ENCODE peak calls at places on chromosomes 11 and 22, in eight cellular contexts. One of them, this sample, is unnamed.

GRCh38 chr11:23772081-23772480 is 724.8 kb upstream of the LUZP2 start:
- DNase-seq in stomach: no peak
- DNase-seq in GM23338: no peak
- DNase-seq in endothelial cell of umbilical vein: no peak
- DNase-seq in tibial nerve: no peak
- DNase-seq in body of pancreas: no peak
- DNase-seq in right lobe of liver: no peak
- DNase-seq in psoas muscle: no peak
- DNase-seq in this sample: no peak

GRCh38 chr11:133904818-133905515 is 51.8 kb downstream of the IGSF9B start:
- DNase-seq in tibial nerve: no peak
- DNase-seq in body of pancreas: no peak
- DNase-seq in endothelial cell of umbilical vein: no peak
- DNase-seq in psoas muscle: no peak
- DNase-seq in right lobe of liver: no peak
- DNase-seq in GM23338: no peak
- DNase-seq in stomach: no peak
- DNase-seq in this sample: peak; percentile 52

GRCh38 chr22:42791721-42792452 is 65.2 kb downstream of the ARFGAP3 start:
- DNase-seq in tibial nerve: no peak
- DNase-seq in GM23338: no peak
- DNase-seq in right lobe of liver: no peak
- DNase-seq in stomach: no peak
- DNase-seq in body of pancreas: no peak
- DNase-seq in endothelial cell of umbilical vein: no peak
- DNase-seq in psoas muscle: peak; percentile 79
- DNase-seq in this sample: no peak

GRCh38 chr11:120123946-120124345 is 14.0 kb downstream of the TRIM29 start:
- DNase-seq in GM23338: no peak
- DNase-seq in psoas muscle: no peak
- DNase-seq in right lobe of liver: no peak
- DNase-seq in tibial nerve: no peak
- DNase-seq in stomach: peak; percentile 43
- DNase-seq in body of pancreas: no peak
- DNase-seq in endothelial cell of umbilical vein: no peak
- DNase-seq in this sample: no peak

GRCh38 chr11:77109236-77110019 is 6.8 kb downstream of the OMP start:
- DNase-seq in right lobe of liver: no peak
- DNase-seq in psoas muscle: no peak
- DNase-seq in stomach: no peak
- DNase-seq in GM23338: no peak
- DNase-seq in endothelial cell of umbilical vein: peak; percentile 12
- DNase-seq in body of pancreas: no peak
- DNase-seq in tibial nerve: peak; percentile 50
- DNase-seq in this sample: no peak

GRCh38 chr11:16402654-16403447 is 46.5 kb upstream of the SOX6 start:
- DNase-seq in GM23338: peak; percentile 82
- DNase-seq in tibial nerve: no peak
- DNase-seq in body of pancreas: no peak
- DNase-seq in endothelial cell of umbilical vein: no peak
- DNase-seq in stomach: no peak
- DNase-seq in right lobe of liver: no peak
- DNase-seq in psoas muscle: no peak
- DNase-seq in this sample: no peak

GRCh38 chr11:57217053-57217452 is 20.0 kb downstream of the APLNR start:
- DNase-seq in right lobe of liver: peak; percentile 40
- DNase-seq in tibial nerve: no peak
- DNase-seq in stomach: no peak
- DNase-seq in endothelial cell of umbilical vein: peak; percentile 44
- DNase-seq in psoas muscle: no peak
- DNase-seq in body of pancreas: no peak
- DNase-seq in GM23338: no peak
- DNase-seq in this sample: no peak

GRCh38 chr11:91396243-91397133 is 828.1 kb upstream of the FAT3 start:
- DNase-seq in right lobe of liver: no peak
- DNase-seq in tibial nerve: no peak
- DNase-seq in psoas muscle: no peak
- DNase-seq in GM23338: no peak
- DNase-seq in endothelial cell of umbilical vein: no peak
- DNase-seq in stomach: no peak
- DNase-seq in body of pancreas: no peak
- DNase-seq in this sample: no peak

GRCh38 chr11:39120890-39121289 is 2338.6 kb downstream of the LRRC4C start:
- DNase-seq in GM23338: no peak
- DNase-seq in stomach: no peak
- DNase-seq in tibial nerve: no peak
- DNase-seq in right lobe of liver: no peak
- DNase-seq in body of pancreas: no peak
- DNase-seq in psoas muscle: no peak
- DNase-seq in endothelial cell of umbilical vein: no peak
- DNase-seq in this sample: no peak

GRCh38 chr11:19844806-19845205 is 132.2 kb downstream of the NAV2 start:
- DNase-seq in body of pancreas: no peak
- DNase-seq in right lobe of liver: no peak
- DNase-seq in stomach: no peak
- DNase-seq in psoas muscle: no peak
- DNase-seq in tibial nerve: no peak
- DNase-seq in endothelial cell of umbilical vein: peak; percentile 14
- DNase-seq in GM23338: no peak
- DNase-seq in this sample: no peak

GRCh38 chr11:1070594-1071462 is 3.8 kb upstream of the MUC2 start:
- DNase-seq in GM23338: no peak
- DNase-seq in right lobe of liver: no peak
- DNase-seq in psoas muscle: peak; percentile 34
- DNase-seq in endothelial cell of umbilical vein: no peak
- DNase-seq in tibial nerve: no peak
- DNase-seq in body of pancreas: no peak
- DNase-seq in stomach: no peak
- DNase-seq in this sample: peak; percentile 69

GRCh38 chr11:67615455-67616430 is 9.0 kb downstream of the NDUFV1 start:
- DNase-seq in psoas muscle: peak; percentile 74
- DNase-seq in tibial nerve: no peak
- DNase-seq in endothelial cell of umbilical vein: no peak
- DNase-seq in right lobe of liver: peak; percentile 77
- DNase-seq in body of pancreas: peak; percentile 74
- DNase-seq in GM23338: peak; percentile 85
- DNase-seq in stomach: peak; percentile 62
- DNase-seq in this sample: peak; percentile 85

GRCh38 chr11:8033791-8034585 is 46.9 kb downstream of the EIF3F start:
- DNase-seq in psoas muscle: no peak
- DNase-seq in stomach: no peak
- DNase-seq in right lobe of liver: no peak
- DNase-seq in body of pancreas: no peak
- DNase-seq in tibial nerve: no peak
- DNase-seq in GM23338: no peak
- DNase-seq in endothelial cell of umbilical vein: no peak
- DNase-seq in this sample: peak; percentile 25

GRCh38 chr11:44767421-44767820 is 40.7 kb downstream of the TSPAN18 start:
- DNase-seq in stomach: no peak
- DNase-seq in endothelial cell of umbilical vein: no peak
- DNase-seq in GM23338: no peak
- DNase-seq in psoas muscle: no peak
- DNase-seq in body of pancreas: no peak
- DNase-seq in right lobe of liver: no peak
- DNase-seq in tibial nerve: no peak
- DNase-seq in this sample: no peak

GRCh38 chr11:12390258-12390657 is 12.9 kb downstream of the PARVA start:
- DNase-seq in GM23338: no peak
- DNase-seq in tibial nerve: no peak
- DNase-seq in stomach: no peak
- DNase-seq in psoas muscle: no peak
- DNase-seq in endothelial cell of umbilical vein: no peak
- DNase-seq in right lobe of liver: no peak
- DNase-seq in body of pancreas: no peak
- DNase-seq in this sample: no peak

GRCh38 chr11:12461516-12461915 is 84.1 kb downstream of the PARVA start:
- DNase-seq in endothelial cell of umbilical vein: no peak
- DNase-seq in right lobe of liver: no peak
- DNase-seq in GM23338: no peak
- DNase-seq in stomach: no peak
- DNase-seq in body of pancreas: no peak
- DNase-seq in tibial nerve: no peak
- DNase-seq in psoas muscle: no peak
- DNase-seq in this sample: no peak

GRCh38 chr22:50675553-50676199 is 3.1 kb downstream of the SHANK3 start:
- DNase-seq in body of pancreas: no peak
- DNase-seq in psoas muscle: no peak
- DNase-seq in right lobe of liver: no peak
- DNase-seq in stomach: peak; percentile 16
- DNase-seq in endothelial cell of umbilical vein: no peak
- DNase-seq in GM23338: no peak
- DNase-seq in tibial nerve: no peak
- DNase-seq in this sample: no peak

GRCh38 chr11:68670208-68670992 is 13.9 kb upstream of the GAL start:
- DNase-seq in tibial nerve: no peak
- DNase-seq in right lobe of liver: no peak
- DNase-seq in body of pancreas: no peak
- DNase-seq in psoas muscle: no peak
- DNase-seq in GM23338: peak; percentile 65
- DNase-seq in endothelial cell of umbilical vein: no peak
- DNase-seq in stomach: no peak
- DNase-seq in this sample: peak; percentile 71

GRCh38 chr22:48957311-48957986 is 870.2 kb downstream of the BRD1 start:
- DNase-seq in right lobe of liver: no peak
- DNase-seq in tibial nerve: no peak
- DNase-seq in endothelial cell of umbilical vein: no peak
- DNase-seq in stomach: peak; percentile 24
- DNase-seq in GM23338: no peak
- DNase-seq in body of pancreas: no peak
- DNase-seq in psoas muscle: no peak
- DNase-seq in this sample: peak; percentile 66

GRCh38 chr22:32199341-32199740 is 5.5 kb downstream of the RFPL2 start:
- DNase-seq in right lobe of liver: no peak
- DNase-seq in psoas muscle: no peak
- DNase-seq in body of pancreas: no peak
- DNase-seq in stomach: no peak
- DNase-seq in GM23338: no peak
- DNase-seq in tibial nerve: no peak
- DNase-seq in endothelial cell of umbilical vein: no peak
- DNase-seq in this sample: no peak

GRCh38 chr11:47969401-47969800 is 11.0 kb upstream of the PTPRJ start:
- DNase-seq in tibial nerve: no peak
- DNase-seq in stomach: no peak
- DNase-seq in GM23338: no peak
- DNase-seq in psoas muscle: no peak
- DNase-seq in right lobe of liver: no peak
- DNase-seq in endothelial cell of umbilical vein: no peak
- DNase-seq in body of pancreas: no peak
- DNase-seq in this sample: no peak

GRCh38 chr11:73095613-73096012 is 46.5 kb downstream of the FCHSD2 start:
- DNase-seq in stomach: no peak
- DNase-seq in right lobe of liver: no peak
- DNase-seq in GM23338: no peak
- DNase-seq in psoas muscle: no peak
- DNase-seq in body of pancreas: no peak
- DNase-seq in endothelial cell of umbilical vein: no peak
- DNase-seq in tibial nerve: peak; percentile 9
- DNase-seq in this sample: no peak

GRCh38 chr11:2708757-2709281 is 9.0 kb upstream of the KCNQ1OT1 start:
- DNase-seq in body of pancreas: no peak
- DNase-seq in GM23338: no peak
- DNase-seq in right lobe of liver: no peak
- DNase-seq in tibial nerve: peak; percentile 48
- DNase-seq in psoas muscle: peak; percentile 49
- DNase-seq in endothelial cell of umbilical vein: no peak
- DNase-seq in stomach: no peak
- DNase-seq in this sample: no peak

GRCh38 chr11:46308632-46309419 is 31.4 kb downstream of the CREB3L1 start:
- DNase-seq in tibial nerve: peak; percentile 71
- DNase-seq in body of pancreas: peak; percentile 80
- DNase-seq in psoas muscle: peak; percentile 88
- DNase-seq in right lobe of liver: peak; percentile 73
- DNase-seq in GM23338: peak; percentile 94
- DNase-seq in stomach: peak; percentile 79
- DNase-seq in endothelial cell of umbilical vein: peak; percentile 60
- DNase-seq in this sample: peak; percentile 89

GRCh38 chr11:501683-502287 is 5.3 kb downstream of the RNH1 start:
- DNase-seq in GM23338: no peak
- DNase-seq in stomach: no peak
- DNase-seq in endothelial cell of umbilical vein: no peak
- DNase-seq in psoas muscle: peak; percentile 48
- DNase-seq in tibial nerve: no peak
- DNase-seq in body of pancreas: no peak
- DNase-seq in right lobe of liver: no peak
- DNase-seq in this sample: no peak

GRCh38 chr22:46734830-46735453 is 3.1 kb downstream of the CERK start:
- DNase-seq in psoas muscle: no peak
- DNase-seq in endothelial cell of umbilical vein: peak; percentile 79
- DNase-seq in body of pancreas: no peak
- DNase-seq in GM23338: no peak
- DNase-seq in stomach: peak; percentile 56
- DNase-seq in tibial nerve: no peak
- DNase-seq in right lobe of liver: peak; percentile 60
- DNase-seq in this sample: peak; percentile 93
- H3K4me3 ChIP-seq in psoas muscle: peak overlapping the region; percentile 84
- H3K4me3 ChIP-seq in endothelial cell of umbilical vein: no peak overlapping the region
- H3K4me3 ChIP-seq in body of pancreas: no peak overlapping the region
- H3K4me3 ChIP-seq in GM23338: no peak overlapping the region
- H3K4me3 ChIP-seq in stomach: peak overlapping the region; percentile 86
- H3K4me3 ChIP-seq in tibial nerve: no peak overlapping the region
- H3K4me3 ChIP-seq in right lobe of liver: no peak overlapping the region
- H3K4me3 ChIP-seq in this sample: no peak overlapping the region

GRCh38 chr22:46673205-46673604 is 53.0 kb downstream of the GRAMD4 start:
- DNase-seq in stomach: no peak
- DNase-seq in GM23338: no peak
- DNase-seq in body of pancreas: no peak
- DNase-seq in psoas muscle: no peak
- DNase-seq in tibial nerve: no peak
- DNase-seq in endothelial cell of umbilical vein: no peak
- DNase-seq in right lobe of liver: no peak
- DNase-seq in this sample: no peak
- TF ChIP-seq CTCF in stomach: no peak
- TF ChIP-seq CTCF in GM23338: no peak
- TF ChIP-seq CTCF in body of pancreas: no peak
- TF ChIP-seq CTCF in psoas muscle: no peak
- TF ChIP-seq CTCF in tibial nerve: no peak
- TF ChIP-seq CTCF in endothelial cell of umbilical vein: no peak
- TF ChIP-seq CTCF in right lobe of liver: no peak
- TF ChIP-seq CTCF in this sample: no peak

GRCh38 chr11:18314794-18315523 is 7.0 kb downstream of the HPS5 start:
- DNase-seq in GM23338: no peak
- DNase-seq in body of pancreas: no peak
- DNase-seq in psoas muscle: no peak
- DNase-seq in stomach: no peak
- DNase-seq in tibial nerve: no peak
- DNase-seq in right lobe of liver: no peak
- DNase-seq in endothelial cell of umbilical vein: no peak
- DNase-seq in this sample: no peak
- H3K4me1 ChIP-seq in GM23338: no peaks in the 10 kb centered on the region
- H3K4me1 ChIP-seq in body of pancreas: peaks cover 38% of the 10 kb centered on the region
- H3K4me1 ChIP-seq in psoas muscle: no peaks in the 10 kb centered on the region
- H3K4me1 ChIP-seq in stomach: peaks cover 18% of the 10 kb centered on the region
- H3K4me1 ChIP-seq in tibial nerve: no peaks in the 10 kb centered on the region
- H3K4me1 ChIP-seq in right lobe of liver: no peaks in the 10 kb centered on the region
- H3K4me1 ChIP-seq in endothelial cell of umbilical vein: no peaks in the 10 kb centered on the region
- H3K4me1 ChIP-seq in this sample: peaks cover 14% of the 10 kb centered on the region

DNA sequence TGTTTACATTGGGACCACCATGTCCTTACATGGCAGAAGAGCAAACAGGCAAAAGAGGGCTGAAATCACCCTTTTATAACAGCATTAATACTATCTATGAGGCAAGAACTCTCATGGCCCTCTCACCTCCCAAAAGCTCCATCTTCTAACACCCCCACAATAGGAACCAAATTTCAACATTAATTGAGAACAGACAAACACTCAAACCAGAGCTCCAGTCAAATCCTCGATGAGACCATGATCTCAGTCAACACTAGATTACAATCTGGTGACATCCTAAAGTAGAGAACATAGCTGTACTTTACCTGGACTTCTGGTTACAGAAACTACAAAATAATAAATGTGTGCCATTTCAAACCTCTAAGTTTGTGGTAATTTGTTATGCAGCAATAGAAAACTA is 25.1 kb downstream of the OR2AG2 start:
- DNase-seq in body of pancreas: no peak
- DNase-seq in GM23338: no peak
- DNase-seq in psoas muscle: no peak
- DNase-seq in right lobe of liver: no peak
- DNase-seq in endothelial cell of umbilical vein: no peak
- DNase-seq in stomach: no peak
- DNase-seq in tibial nerve: no peak
- DNase-seq in this sample: no peak
- H3K4me3 ChIP-seq in body of pancreas: no peak overlapping the region
- H3K4me3 ChIP-seq in GM23338: no peak overlapping the region
- H3K4me3 ChIP-seq in psoas muscle: peak overlapping the region; percentile 52
- H3K4me3 ChIP-seq in right lobe of liver: no peak overlapping the region
- H3K4me3 ChIP-seq in endothelial cell of umbilical vein: no peak overlapping the region
- H3K4me3 ChIP-seq in stomach: peak overlapping the region; percentile 41
- H3K4me3 ChIP-seq in tibial nerve: no peak overlapping the region
- H3K4me3 ChIP-seq in this sample: peak overlapping the region; percentile 71